ENCODE peak calls at places on chromosome 20, in five cellular contexts. P is K562, A is upper lobe of left lung, H is stomach, O is H1. Z is an unnamed sample.
A peak's percentile ranks its signal among the peaks of the same experiment; 100 is the strongest.

GRCh38 chr20:36336838-36337478 is 30.8 kb downstream of the DLGAP4 start:
- DNase-seq in P (no peak), A (no peak), H (no peak), O (no peak), Z (no peak)

GRCh38 chr20:33612001-33612400 is 50.1 kb upstream of the C20orf144 start:
- DNase-seq in P (no peak), A (no peak), H (no peak), O (no peak), Z (no peak)

GRCh38 chr20:62225026-62225425 is 4.9 kb upstream of the HRH3 start:
- DNase-seq in P (no peak), A (no peak), H (no peak), O (no peak), Z (no peak)

GRCh38 chr20:45014671-45015415 is 48.5 kb downstream of the STK4 start:
- DNase-seq in P (no peak), A (no peak), H (no peak), O (no peak), Z (no peak)

GRCh38 chr20:35145141-35145564 is 2.0 kb downstream of the EDEM2 start:
- DNase-seq in P (peak; percentile 54), A (no peak), H (no peak), O (no peak), Z (no peak)

GRCh38 chr20:48898896-48899513 is 22.5 kb upstream of the ARFGEF2 start:
- DNase-seq in P (no peak), A (no peak), H (no peak), O (no peak), Z (no peak)

GRCh38 chr20:19840111-19840705 is 82.2 kb downstream of the RIN2 start:
- DNase-seq in P (no peak), A (no peak), H (no peak), O (no peak), Z (no peak)

GRCh38 chr20:52923123-52923543 is 49.0 kb upstream of the TSHZ2 start:
- DNase-seq in P (no peak), A (no peak), H (no peak), O (peak; percentile 31), Z (no peak)

GRCh38 chr20:24935140-24935539 is 13.9 kb upstream of the CST7 start:
- DNase-seq in P (no peak), A (no peak), H (no peak), O (no peak), Z (no peak)

GRCh38 chr20:24935786-24936525 is 13.1 kb upstream of the CST7 start:
- DNase-seq in P (no peak), A (no peak), H (no peak), O (no peak), Z (no peak)

GRCh38 chr20:24934101-24934661 is 14.9 kb upstream of the CST7 start:
- DNase-seq in P (no peak), A (peak; percentile 9), H (no peak), O (no peak), Z (no peak)

GRCh38 chr20:24933266-24933908 is 15.7 kb upstream of the CST7 start:
- DNase-seq in P (no peak), A (no peak), H (no peak), O (no peak), Z (no peak)

DNA sequence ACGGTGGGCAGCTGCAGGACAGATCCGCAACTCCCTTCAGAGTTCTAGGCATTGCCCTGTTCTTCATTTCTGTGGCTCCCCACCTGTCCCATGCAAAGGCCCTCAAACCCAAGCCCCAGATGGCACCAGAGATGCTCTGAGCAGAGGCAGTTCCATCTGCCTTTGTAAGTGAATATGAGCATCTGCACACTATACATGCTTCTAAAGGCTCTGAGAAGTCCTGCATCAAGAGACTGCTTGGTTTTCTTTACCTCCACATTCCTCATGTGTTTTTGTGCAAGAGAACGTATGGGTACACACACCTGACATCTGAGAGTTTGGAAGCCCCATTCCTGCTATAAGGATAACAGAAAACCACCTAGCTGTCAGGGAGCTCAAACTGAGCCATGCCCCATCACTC is 14.4 kb upstream of the CST7 start:
- DNase-seq in P (no peak), A (no peak), H (no peak), O (no peak), Z (no peak)
- TF ChIP-seq EP300 in P (no peak), A (no peak), H (no peak), O (no peak), Z (no peak)

GRCh38 chr20:50219520-50220086 is 29.0 kb downstream of the CEBPB start:
- DNase-seq in P (no peak), A (no peak), H (no peak), O (no peak), Z (no peak)
- TF ChIP-seq POLR2AphosphoS5 in P (no peak), A (no peak), H (no peak), O (no peak), Z (no peak)

GRCh38 chr20:43720007-43720406 is 6.8 kb downstream of the GTSF1L start:
- DNase-seq in P (no peak), A (no peak), H (no peak), O (no peak), Z (no peak)

GRCh38 chr20:43722153-43722505 is 4.7 kb downstream of the GTSF1L start:
- DNase-seq in P (no peak), A (no peak), H (no peak), O (no peak), Z (no peak)

GRCh38 chr20:43721097-43721428 is 5.7 kb downstream of the GTSF1L start:
- DNase-seq in P (no peak), A (no peak), H (no peak), O (no peak), Z (no peak)

GRCh38 chr20:43723194-43723593 is 3.6 kb downstream of the GTSF1L start:
- DNase-seq in P (no peak), A (no peak), H (no peak), O (no peak), Z (no peak)

GRCh38 chr20:43721429-43722152 is 5.2 kb downstream of the GTSF1L start:
- DNase-seq in P (no peak), A (no peak), H (no peak), O (no peak), Z (no peak)
- TF ChIP-seq CTCF in P (no peak), A (no peak), H (no peak), O (no peak), Z (no peak)

DNA sequence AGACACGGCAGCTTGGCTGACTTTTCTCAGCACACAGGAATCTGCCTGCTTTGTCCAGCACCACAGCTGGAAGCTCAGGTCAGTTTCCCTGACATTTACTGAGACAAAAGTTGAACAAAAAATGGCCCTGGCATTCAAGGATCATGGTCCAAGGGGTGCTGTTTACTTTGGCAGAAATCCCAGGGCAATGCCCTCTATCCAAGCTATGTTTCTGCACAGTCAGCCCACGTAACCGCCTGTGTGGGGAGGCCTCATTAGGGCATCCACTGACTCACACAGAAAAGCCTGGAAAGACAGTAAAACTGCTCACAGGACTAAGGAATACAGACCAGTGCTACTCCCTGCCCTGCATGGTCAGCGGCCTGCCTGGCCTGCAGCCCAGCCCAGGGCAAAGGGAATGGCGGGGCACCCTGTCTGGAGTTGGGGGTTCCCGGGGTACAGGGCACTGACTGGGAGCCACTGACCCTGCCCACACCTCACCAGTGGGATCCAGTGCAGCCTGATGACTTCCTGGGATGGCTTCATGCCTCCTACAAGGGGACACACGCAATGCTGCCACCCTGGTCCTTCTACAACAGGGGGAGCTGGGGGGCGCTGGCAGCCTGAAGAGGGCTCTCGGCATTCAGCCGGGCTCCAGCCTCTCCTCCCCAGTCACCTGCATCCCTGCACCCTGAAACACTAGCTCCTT is 77.1 kb downstream of the NINL start:
- DNase-seq in P (no peak), A (no peak), H (no peak), O (no peak), Z (peak; percentile 20)
- TF ChIP-seq EP300 in P (no peak), A (no peak), H (no peak), O (no peak), Z (no peak)

GRCh38 chr20:47196091-47197081 is 160.1 kb downstream of the ZMYND8 start:
- DNase-seq in P (peak; percentile 83), A (peak; percentile 82), H (peak; percentile 81), O (peak; percentile 59), Z (peak; percentile 81)
- TF ChIP-seq POLR2AphosphoS5 in P (no peak), A (peak; percentile 4), H (no peak), O (no peak), Z (no peak)

GRCh38 chr20:9974324-9974723 is 60.5 kb upstream of the ANKEF1 start:
- DNase-seq in P (no peak), A (no peak), H (no peak), O (no peak), Z (no peak)
- TF ChIP-seq CTCF in P (no peak), A (no peak), H (no peak), O (peak; percentile 31), Z (no peak)

GRCh38 chr20:56392282-56393132 is at the start of gene CSTF1:
- DNase-seq in P (peak; percentile 100), A (peak; percentile 99), H (peak; percentile 99), O (peak; percentile 99), Z (peak; percentile 99)
- TF ChIP-seq EP300 in P (peak; percentile 70), A (peak; percentile 72), H (peak; percentile 90), O (no peak), Z (peak; percentile 82)

GRCh38 chr20:22070546-22070945 is 365.1 kb downstream of the PAX1 start:
- DNase-seq in P (no peak), A (no peak), H (no peak), O (no peak), Z (peak; percentile 6)
- TF ChIP-seq POLR2AphosphoS5 in P (no peak), A (no peak), H (no peak), O (no peak), Z (no peak)